ENCODE peak calls at places on chromosomes 4 and X, in eight cellular contexts. One of them, this sample, is unnamed.

GRCh38 chrX:87788976-87789375 is 271.4 kb downstream of the KLHL4 start:
- DNase-seq in dorsolateral prefrontal cortex: no peak
- DNase-seq in lung: no peak
- DNase-seq in CD4-positive, alpha-beta T cell: no peak
- DNase-seq in cardiac muscle cell: no peak
- DNase-seq in CD4-positive, alpha-beta memory T cell: no peak
- DNase-seq in left ventricle myocardium inferior: no peak
- DNase-seq in lower lobe of right lung: no peak
- DNase-seq in this sample: no peak

GRCh38 chrX:44872319-44872816 is 620 bp upstream of the KDM6A start:
- DNase-seq in lung: peak; percentile 56
- DNase-seq in dorsolateral prefrontal cortex: peak; percentile 31
- DNase-seq in CD4-positive, alpha-beta T cell: no peak
- DNase-seq in CD4-positive, alpha-beta memory T cell: peak; percentile 63
- DNase-seq in left ventricle myocardium inferior: no peak
- DNase-seq in lower lobe of right lung: no peak
- DNase-seq in cardiac muscle cell: no peak
- DNase-seq in this sample: no peak

GRCh38 chrX:40003982-40004535 is 93.7 kb downstream of the BCOR start:
- DNase-seq in dorsolateral prefrontal cortex: no peak
- DNase-seq in left ventricle myocardium inferior: no peak
- DNase-seq in CD4-positive, alpha-beta T cell: no peak
- DNase-seq in cardiac muscle cell: no peak
- DNase-seq in lower lobe of right lung: no peak
- DNase-seq in lung: no peak
- DNase-seq in CD4-positive, alpha-beta memory T cell: no peak
- DNase-seq in this sample: no peak

GRCh38 chr4:128468485-128468989 is 180.9 kb upstream of the PGRMC2 start:
- DNase-seq in cardiac muscle cell: no peak
- DNase-seq in dorsolateral prefrontal cortex: peak; percentile 32
- DNase-seq in lung: peak; percentile 67
- DNase-seq in CD4-positive, alpha-beta T cell: no peak
- DNase-seq in left ventricle myocardium inferior: no peak
- DNase-seq in lower lobe of right lung: no peak
- DNase-seq in CD4-positive, alpha-beta memory T cell: no peak
- DNase-seq in this sample: no peak

GRCh38 chrX:129360175-129360574 is 163.1 kb downstream of the SMARCA1 start:
- DNase-seq in lung: no peak
- DNase-seq in dorsolateral prefrontal cortex: peak; percentile 34
- DNase-seq in CD4-positive, alpha-beta memory T cell: peak; percentile 35
- DNase-seq in left ventricle myocardium inferior: no peak
- DNase-seq in cardiac muscle cell: peak; percentile 61
- DNase-seq in CD4-positive, alpha-beta T cell: peak; percentile 4
- DNase-seq in lower lobe of right lung: no peak
- DNase-seq in this sample: no peak

GRCh38 chr4:128636906-128637305 is 172.6 kb upstream of the JADE1 start:
- DNase-seq in CD4-positive, alpha-beta memory T cell: no peak
- DNase-seq in dorsolateral prefrontal cortex: no peak
- DNase-seq in CD4-positive, alpha-beta T cell: no peak
- DNase-seq in lower lobe of right lung: no peak
- DNase-seq in lung: no peak
- DNase-seq in cardiac muscle cell: no peak
- DNase-seq in left ventricle myocardium inferior: no peak
- DNase-seq in this sample: no peak

GRCh38 chrX:64206556-64207162 is 1.2 kb upstream of the AMER1 start:
- DNase-seq in cardiac muscle cell: peak; percentile 51
- DNase-seq in lung: no peak
- DNase-seq in CD4-positive, alpha-beta T cell: no peak
- DNase-seq in CD4-positive, alpha-beta memory T cell: no peak
- DNase-seq in left ventricle myocardium inferior: peak; percentile 36
- DNase-seq in lower lobe of right lung: peak; percentile 41
- DNase-seq in dorsolateral prefrontal cortex: no peak
- DNase-seq in this sample: no peak

GRCh38 chr4:126568652-126569580 is 1063.8 kb upstream of the INTU start:
- DNase-seq in lower lobe of right lung: no peak
- DNase-seq in cardiac muscle cell: no peak
- DNase-seq in CD4-positive, alpha-beta memory T cell: no peak
- DNase-seq in dorsolateral prefrontal cortex: no peak
- DNase-seq in CD4-positive, alpha-beta T cell: no peak
- DNase-seq in lung: no peak
- DNase-seq in left ventricle myocardium inferior: no peak
- DNase-seq in this sample: no peak

GRCh38 chrX:93422693-93423092 is 250.7 kb downstream of the NAP1L3 start:
- DNase-seq in cardiac muscle cell: peak; percentile 76
- DNase-seq in left ventricle myocardium inferior: no peak
- DNase-seq in dorsolateral prefrontal cortex: no peak
- DNase-seq in CD4-positive, alpha-beta memory T cell: peak; percentile 8
- DNase-seq in CD4-positive, alpha-beta T cell: no peak
- DNase-seq in lower lobe of right lung: no peak
- DNase-seq in lung: no peak
- DNase-seq in this sample: no peak

GRCh38 chr4:74543247-74543670 is 98.3 kb downstream of the AREG start:
- DNase-seq in CD4-positive, alpha-beta T cell: no peak
- DNase-seq in dorsolateral prefrontal cortex: no peak
- DNase-seq in CD4-positive, alpha-beta memory T cell: no peak
- DNase-seq in lung: no peak
- DNase-seq in cardiac muscle cell: no peak
- DNase-seq in left ventricle myocardium inferior: no peak
- DNase-seq in lower lobe of right lung: no peak
- DNase-seq in this sample: no peak

GRCh38 chrX:39195156-39195555 is 393.9 kb downstream of the MID1IP1 start:
- DNase-seq in left ventricle myocardium inferior: no peak
- DNase-seq in CD4-positive, alpha-beta memory T cell: no peak
- DNase-seq in CD4-positive, alpha-beta T cell: no peak
- DNase-seq in lung: no peak
- DNase-seq in cardiac muscle cell: peak; percentile 31
- DNase-seq in dorsolateral prefrontal cortex: no peak
- DNase-seq in lower lobe of right lung: no peak
- DNase-seq in this sample: no peak

GRCh38 chrX:71292669-71293379 is 8.7 kb upstream of the ITGB1BP2 start:
- DNase-seq in lung: no peak
- DNase-seq in left ventricle myocardium inferior: no peak
- DNase-seq in cardiac muscle cell: no peak
- DNase-seq in CD4-positive, alpha-beta memory T cell: no peak
- DNase-seq in CD4-positive, alpha-beta T cell: no peak
- DNase-seq in dorsolateral prefrontal cortex: no peak
- DNase-seq in lower lobe of right lung: no peak
- DNase-seq in this sample: no peak

DNA sequence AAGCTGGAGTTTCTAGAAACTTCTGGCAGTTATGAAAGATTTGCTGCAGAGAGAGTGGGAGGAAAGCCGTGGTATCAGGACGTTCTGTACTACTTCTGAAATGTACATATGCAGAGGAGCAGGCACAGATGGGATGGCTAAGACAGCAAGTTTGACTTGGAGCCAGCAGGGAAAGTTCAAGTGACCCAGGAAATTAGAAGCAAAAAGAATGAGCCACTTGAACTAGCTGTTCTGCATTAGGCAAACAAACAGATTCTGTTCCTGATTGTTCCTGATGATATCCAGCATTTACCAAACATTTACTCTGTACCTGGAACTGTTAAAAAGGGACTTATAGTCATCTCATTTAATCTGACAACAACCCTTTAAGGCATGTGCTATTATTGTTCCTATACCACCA is 41.4 kb upstream of the CXCL13 start:
- DNase-seq in CD4-positive, alpha-beta memory T cell: no peak
- DNase-seq in lower lobe of right lung: no peak
- DNase-seq in lung: peak; percentile 71
- DNase-seq in left ventricle myocardium inferior: no peak
- DNase-seq in dorsolateral prefrontal cortex: no peak
- DNase-seq in CD4-positive, alpha-beta T cell: no peak
- DNase-seq in cardiac muscle cell: no peak
- DNase-seq in this sample: no peak
- H3K27ac ChIP-seq in CD4-positive, alpha-beta memory T cell: no peak overlapping the region
- H3K27ac ChIP-seq in lower lobe of right lung: peak overlapping the region; percentile 57
- H3K27ac ChIP-seq in lung: no peak overlapping the region
- H3K27ac ChIP-seq in left ventricle myocardium inferior: peak overlapping the region; percentile 54
- H3K27ac ChIP-seq in dorsolateral prefrontal cortex: no peak overlapping the region
- H3K27ac ChIP-seq in CD4-positive, alpha-beta T cell: no peak overlapping the region
- H3K27ac ChIP-seq in cardiac muscle cell: no peak overlapping the region
- H3K27ac ChIP-seq in this sample: no peak overlapping the region

GRCh38 chr4:184344435-184344834 is 126.8 kb upstream of the ENPP6 start:
- DNase-seq in CD4-positive, alpha-beta memory T cell: no peak
- DNase-seq in lower lobe of right lung: no peak
- DNase-seq in CD4-positive, alpha-beta T cell: no peak
- DNase-seq in lung: no peak
- DNase-seq in left ventricle myocardium inferior: no peak
- DNase-seq in cardiac muscle cell: no peak
- DNase-seq in dorsolateral prefrontal cortex: no peak
- DNase-seq in this sample: no peak
- H3K27ac ChIP-seq in CD4-positive, alpha-beta memory T cell: no peak overlapping the region
- H3K27ac ChIP-seq in lower lobe of right lung: no peak overlapping the region
- H3K27ac ChIP-seq in CD4-positive, alpha-beta T cell: no peak overlapping the region
- H3K27ac ChIP-seq in lung: peak overlapping the region; percentile 56
- H3K27ac ChIP-seq in left ventricle myocardium inferior: peak overlapping the region; percentile 92
- H3K27ac ChIP-seq in cardiac muscle cell: no peak overlapping the region
- H3K27ac ChIP-seq in dorsolateral prefrontal cortex: no peak overlapping the region
- H3K27ac ChIP-seq in this sample: no peak overlapping the region

GRCh38 chr4:90095000-90095399 is 32.2 kb upstream of the CCSER1 start:
- DNase-seq in CD4-positive, alpha-beta memory T cell: no peak
- DNase-seq in lung: no peak
- DNase-seq in CD4-positive, alpha-beta T cell: no peak
- DNase-seq in cardiac muscle cell: no peak
- DNase-seq in lower lobe of right lung: no peak
- DNase-seq in left ventricle myocardium inferior: no peak
- DNase-seq in dorsolateral prefrontal cortex: no peak
- DNase-seq in this sample: no peak

GRCh38 chr4:90105274-90105673 is 21.9 kb upstream of the CCSER1 start:
- DNase-seq in lung: no peak
- DNase-seq in lower lobe of right lung: no peak
- DNase-seq in left ventricle myocardium inferior: no peak
- DNase-seq in CD4-positive, alpha-beta memory T cell: no peak
- DNase-seq in CD4-positive, alpha-beta T cell: no peak
- DNase-seq in cardiac muscle cell: no peak
- DNase-seq in dorsolateral prefrontal cortex: no peak
- DNase-seq in this sample: no peak

GRCh38 chr4:90103991-90104390 is 23.2 kb upstream of the CCSER1 start:
- DNase-seq in cardiac muscle cell: no peak
- DNase-seq in CD4-positive, alpha-beta T cell: no peak
- DNase-seq in lung: no peak
- DNase-seq in dorsolateral prefrontal cortex: no peak
- DNase-seq in lower lobe of right lung: no peak
- DNase-seq in left ventricle myocardium inferior: no peak
- DNase-seq in CD4-positive, alpha-beta memory T cell: no peak
- DNase-seq in this sample: no peak

DNA sequence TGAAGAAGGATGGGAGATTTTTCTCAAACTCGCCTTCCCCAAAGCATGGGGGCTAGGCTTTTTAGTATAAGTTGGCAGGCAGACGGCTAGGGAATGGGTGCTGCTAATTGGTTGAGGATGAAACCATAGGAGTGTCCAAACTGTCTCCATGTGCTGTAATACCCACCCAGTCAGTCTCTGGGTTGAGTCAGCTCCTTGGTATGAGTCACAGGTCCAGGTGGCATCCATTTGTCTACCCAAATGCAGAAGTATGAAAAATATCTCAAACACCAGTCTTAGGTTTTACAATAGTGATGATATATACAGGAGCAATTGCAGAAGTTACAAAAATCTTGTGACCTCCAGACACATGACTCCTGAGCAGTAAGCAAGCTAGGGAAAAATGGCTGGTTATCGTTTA is 27.4 kb upstream of the CCSER1 start:
- DNase-seq in CD4-positive, alpha-beta T cell: no peak
- DNase-seq in dorsolateral prefrontal cortex: no peak
- DNase-seq in lower lobe of right lung: no peak
- DNase-seq in left ventricle myocardium inferior: no peak
- DNase-seq in cardiac muscle cell: no peak
- DNase-seq in CD4-positive, alpha-beta memory T cell: no peak
- DNase-seq in lung: no peak
- DNase-seq in this sample: no peak
- H3K27ac ChIP-seq in CD4-positive, alpha-beta T cell: no peak overlapping the region
- H3K27ac ChIP-seq in dorsolateral prefrontal cortex: no peak overlapping the region
- H3K27ac ChIP-seq in lower lobe of right lung: no peak overlapping the region
- H3K27ac ChIP-seq in left ventricle myocardium inferior: no peak overlapping the region
- H3K27ac ChIP-seq in cardiac muscle cell: no peak overlapping the region
- H3K27ac ChIP-seq in CD4-positive, alpha-beta memory T cell: no peak overlapping the region
- H3K27ac ChIP-seq in lung: no peak overlapping the region
- H3K27ac ChIP-seq in this sample: no peak overlapping the region

GRCh38 chr4:80184053-80184790 is 13.1 kb upstream of the PRDM8 start:
- DNase-seq in dorsolateral prefrontal cortex: peak; percentile 69
- DNase-seq in CD4-positive, alpha-beta T cell: peak; percentile 82
- DNase-seq in left ventricle myocardium inferior: peak; percentile 87
- DNase-seq in lung: peak; percentile 84
- DNase-seq in CD4-positive, alpha-beta memory T cell: peak; percentile 91
- DNase-seq in cardiac muscle cell: peak; percentile 92
- DNase-seq in lower lobe of right lung: peak; percentile 89
- DNase-seq in this sample: peak; percentile 98
- H3K27ac ChIP-seq in dorsolateral prefrontal cortex: peak overlapping the region; percentile 92
- H3K27ac ChIP-seq in CD4-positive, alpha-beta T cell: peak overlapping the region; percentile 85
- H3K27ac ChIP-seq in left ventricle myocardium inferior: peak overlapping the region; percentile 71
- H3K27ac ChIP-seq in lung: no peak overlapping the region
- H3K27ac ChIP-seq in CD4-positive, alpha-beta memory T cell: peak overlapping the region; percentile 85
- H3K27ac ChIP-seq in cardiac muscle cell: no peak overlapping the region
- H3K27ac ChIP-seq in lower lobe of right lung: peak overlapping the region; percentile 55
- H3K27ac ChIP-seq in this sample: no peak overlapping the region

GRCh38 chrX:23504895-23505294 is 162.4 kb upstream of the PRDX4 start:
- DNase-seq in left ventricle myocardium inferior: no peak
- DNase-seq in CD4-positive, alpha-beta T cell: no peak
- DNase-seq in dorsolateral prefrontal cortex: no peak
- DNase-seq in cardiac muscle cell: no peak
- DNase-seq in lower lobe of right lung: no peak
- DNase-seq in lung: no peak
- DNase-seq in CD4-positive, alpha-beta memory T cell: no peak
- DNase-seq in this sample: no peak
- H3K27ac ChIP-seq in left ventricle myocardium inferior: peak overlapping the region; percentile 57
- H3K27ac ChIP-seq in CD4-positive, alpha-beta T cell: no peak overlapping the region
- H3K27ac ChIP-seq in dorsolateral prefrontal cortex: no peak overlapping the region
- H3K27ac ChIP-seq in cardiac muscle cell: no peak overlapping the region
- H3K27ac ChIP-seq in lower lobe of right lung: no peak overlapping the region
- H3K27ac ChIP-seq in lung: no peak overlapping the region
- H3K27ac ChIP-seq in CD4-positive, alpha-beta memory T cell: no peak overlapping the region
- H3K27ac ChIP-seq in this sample: no peak overlapping the region

GRCh38 chrX:35733879-35734278 is 64.3 kb upstream of the MAGEB16 start:
- DNase-seq in lung: no peak
- DNase-seq in cardiac muscle cell: no peak
- DNase-seq in dorsolateral prefrontal cortex: no peak
- DNase-seq in CD4-positive, alpha-beta T cell: no peak
- DNase-seq in CD4-positive, alpha-beta memory T cell: no peak
- DNase-seq in left ventricle myocardium inferior: no peak
- DNase-seq in lower lobe of right lung: no peak
- DNase-seq in this sample: no peak
- H3K27ac ChIP-seq in lung: no peak overlapping the region
- H3K27ac ChIP-seq in cardiac muscle cell: no peak overlapping the region
- H3K27ac ChIP-seq in dorsolateral prefrontal cortex: no peak overlapping the region
- H3K27ac ChIP-seq in CD4-positive, alpha-beta T cell: no peak overlapping the region
- H3K27ac ChIP-seq in CD4-positive, alpha-beta memory T cell: no peak overlapping the region
- H3K27ac ChIP-seq in left ventricle myocardium inferior: no peak overlapping the region
- H3K27ac ChIP-seq in lower lobe of right lung: no peak overlapping the region
- H3K27ac ChIP-seq in this sample: no peak overlapping the region

DNA sequence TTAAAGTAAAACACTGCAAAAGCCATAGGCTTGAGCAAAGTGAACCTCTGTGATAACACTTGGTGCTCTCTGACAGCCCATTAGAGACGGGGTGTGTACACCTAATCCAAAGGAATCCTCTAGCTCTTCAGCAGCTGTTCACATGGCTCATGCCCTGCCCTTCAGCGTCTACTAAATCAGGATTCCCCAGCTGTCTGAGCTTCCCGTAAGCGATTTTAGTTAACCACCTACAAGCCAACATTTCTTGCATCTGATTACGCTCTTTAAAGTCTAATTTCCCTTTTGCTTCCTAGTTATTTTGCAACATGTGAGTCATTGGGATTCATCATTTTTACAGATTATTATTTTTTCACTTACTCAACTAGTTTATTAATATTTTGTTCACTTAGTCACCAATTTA is 6.5 kb downstream of the DMD start:
- DNase-seq in CD4-positive, alpha-beta T cell: no peak
- DNase-seq in CD4-positive, alpha-beta memory T cell: no peak
- DNase-seq in dorsolateral prefrontal cortex: no peak
- DNase-seq in lower lobe of right lung: no peak
- DNase-seq in left ventricle myocardium inferior: no peak
- DNase-seq in lung: no peak
- DNase-seq in cardiac muscle cell: no peak
- DNase-seq in this sample: no peak
- H3K27ac ChIP-seq in CD4-positive, alpha-beta T cell: no peak overlapping the region
- H3K27ac ChIP-seq in CD4-positive, alpha-beta memory T cell: no peak overlapping the region
- H3K27ac ChIP-seq in dorsolateral prefrontal cortex: no peak overlapping the region
- H3K27ac ChIP-seq in lower lobe of right lung: no peak overlapping the region
- H3K27ac ChIP-seq in left ventricle myocardium inferior: peak overlapping the region; percentile 59
- H3K27ac ChIP-seq in lung: peak overlapping the region; percentile 16
- H3K27ac ChIP-seq in cardiac muscle cell: peak overlapping the region; percentile 0
- H3K27ac ChIP-seq in this sample: no peak overlapping the region

This sample was measured in aorta.